ENCODE peak calls at places on chromosomes 3 and 15, in four cellular contexts. One of them, this sample, is unnamed.

GRCh38 chr3:111751961-111752360 is 107.1 kb upstream of the PHLDB2 start:
- DNase-seq in IMR-90: peak; percentile 94
- DNase-seq in H1: no peak
- DNase-seq in mesenchymal stem cell: peak; percentile 91
- DNase-seq in this sample: no peak

GRCh38 chr3:49790626-49791411 is 4.5 kb upstream of the IP6K1 start:
- DNase-seq in IMR-90: no peak
- DNase-seq in mesenchymal stem cell: peak; percentile 66
- DNase-seq in H1: no peak
- DNase-seq in this sample: no peak

GRCh38 chr3:45860481-45860880 is 18.6 kb upstream of the LZTFL1 start:
- DNase-seq in IMR-90: no peak
- DNase-seq in mesenchymal stem cell: no peak
- DNase-seq in H1: no peak
- DNase-seq in this sample: no peak

GRCh38 chr3:8579101-8579500 is 65.5 kb downstream of the SSUH2 start:
- DNase-seq in mesenchymal stem cell: no peak
- DNase-seq in H1: no peak
- DNase-seq in IMR-90: peak; percentile 42
- DNase-seq in this sample: no peak

GRCh38 chr3:100032262-100032661 is 82.0 kb downstream of the FILIP1L start:
- DNase-seq in H1: no peak
- DNase-seq in IMR-90: peak; percentile 90
- DNase-seq in mesenchymal stem cell: peak; percentile 85
- DNase-seq in this sample: no peak

GRCh38 chr15:55969582-55969981 is 23.8 kb downstream of the NEDD4 start:
- DNase-seq in mesenchymal stem cell: no peak
- DNase-seq in H1: no peak
- DNase-seq in IMR-90: no peak
- DNase-seq in this sample: no peak

GRCh38 chr15:63246691-63247464 is 30.5 kb upstream of the APH1B start:
- DNase-seq in mesenchymal stem cell: peak; percentile 92
- DNase-seq in H1: no peak
- DNase-seq in IMR-90: peak; percentile 91
- DNase-seq in this sample: no peak

GRCh38 chr3:157097198-157097597 is 62.7 kb downstream of the CCNL1 start:
- DNase-seq in mesenchymal stem cell: no peak
- DNase-seq in H1: no peak
- DNase-seq in IMR-90: no peak
- DNase-seq in this sample: no peak

GRCh38 chr3:30894521-30895289 is at the start of gene GADL1:
- DNase-seq in H1: peak; percentile 74
- DNase-seq in mesenchymal stem cell: peak; percentile 38
- DNase-seq in IMR-90: peak; percentile 8
- DNase-seq in this sample: peak; percentile 27

GRCh38 chr15:40584191-40584590 is 9.9 kb upstream of the KNL1 start:
- DNase-seq in mesenchymal stem cell: no peak
- DNase-seq in IMR-90: no peak
- DNase-seq in H1: no peak
- DNase-seq in this sample: no peak

GRCh38 chr15:99424978-99425665 is 140.7 kb upstream of the MEF2A start:
- DNase-seq in mesenchymal stem cell: peak; percentile 96
- DNase-seq in IMR-90: peak; percentile 90
- DNase-seq in H1: no peak
- DNase-seq in this sample: no peak

GRCh38 chr3:160665784-160666526 is 11.0 kb upstream of the ARL14 start:
- DNase-seq in H1: no peak
- DNase-seq in mesenchymal stem cell: peak; percentile 95
- DNase-seq in IMR-90: peak; percentile 91
- DNase-seq in this sample: no peak

GRCh38 chr15:64224508-64224907 is 61.7 kb upstream of the PPIB start:
- DNase-seq in mesenchymal stem cell: peak; percentile 63
- DNase-seq in IMR-90: peak; percentile 66
- DNase-seq in H1: no peak
- DNase-seq in this sample: no peak

GRCh38 chr3:122977645-122978466 is 49.7 kb downstream of the SEMA5B start:
- DNase-seq in IMR-90: peak; percentile 84
- DNase-seq in H1: no peak
- DNase-seq in mesenchymal stem cell: peak; percentile 70
- DNase-seq in this sample: peak; percentile 60

GRCh38 chr15:70892002-70892911 is at the start of the genes LRRC49 and THAP10:
- DNase-seq in IMR-90: peak; percentile 98
- DNase-seq in H1: peak; percentile 88
- DNase-seq in mesenchymal stem cell: peak; percentile 98
- DNase-seq in this sample: peak; percentile 92

GRCh38 chr15:43286074-43286473 is 19.3 kb upstream of the TGM5 start:
- DNase-seq in mesenchymal stem cell: no peak
- DNase-seq in IMR-90: no peak
- DNase-seq in H1: no peak
- DNase-seq in this sample: no peak

GRCh38 chr3:22297436-22297835 is 546.4 kb upstream of the ZNF385D start:
- DNase-seq in H1: no peak
- DNase-seq in mesenchymal stem cell: no peak
- DNase-seq in IMR-90: no peak
- DNase-seq in this sample: no peak

GRCh38 chr15:99076555-99077308 is 28.1 kb upstream of the SYNM start:
- DNase-seq in mesenchymal stem cell: peak; percentile 79
- DNase-seq in H1: no peak
- DNase-seq in IMR-90: peak; percentile 86
- DNase-seq in this sample: peak; percentile 69

GRCh38 chr15:40354408-40355171 is 3.4 kb upstream of the DISP2 start:
- DNase-seq in IMR-90: peak; percentile 39
- DNase-seq in H1: peak; percentile 74
- DNase-seq in mesenchymal stem cell: peak; percentile 48
- DNase-seq in this sample: no peak

GRCh38 chr3:77407454-77407853 is 367.6 kb downstream of the ROBO2 start:
- DNase-seq in H1: no peak
- DNase-seq in mesenchymal stem cell: no peak
- DNase-seq in IMR-90: no peak
- DNase-seq in this sample: peak; percentile 26

GRCh38 chr15:80831192-80831591 is 52.0 kb downstream of the CEMIP start:
- DNase-seq in mesenchymal stem cell: no peak
- DNase-seq in H1: no peak
- DNase-seq in IMR-90: no peak
- DNase-seq in this sample: no peak

GRCh38 chr15:80834402-80834801 is 55.2 kb downstream of the CEMIP start:
- DNase-seq in IMR-90: no peak
- DNase-seq in mesenchymal stem cell: no peak
- DNase-seq in H1: no peak
- DNase-seq in this sample: no peak

GRCh38 chr15:80830677-80831076 is 51.5 kb downstream of the CEMIP start:
- DNase-seq in IMR-90: no peak
- DNase-seq in H1: no peak
- DNase-seq in mesenchymal stem cell: no peak
- DNase-seq in this sample: no peak

GRCh38 chr15:80831606-80832224 is 52.5 kb downstream of the CEMIP start:
- DNase-seq in mesenchymal stem cell: no peak
- DNase-seq in H1: no peak
- DNase-seq in IMR-90: no peak
- DNase-seq in this sample: no peak

GRCh38 chr15:80832676-80833075 is 53.5 kb downstream of the CEMIP start:
- DNase-seq in H1: no peak
- DNase-seq in mesenchymal stem cell: no peak
- DNase-seq in IMR-90: no peak
- DNase-seq in this sample: no peak
- H4K8ac ChIP-seq in H1: peak overlapping the region; percentile 76
- H4K8ac ChIP-seq in mesenchymal stem cell: no peak overlapping the region
- H4K8ac ChIP-seq in IMR-90: no peak overlapping the region
- H4K8ac ChIP-seq in this sample: no peak overlapping the region

GRCh38 chr3:27680517-27681246 is 41.4 kb downstream of the EOMES start:
- DNase-seq in IMR-90: no peak
- DNase-seq in H1: peak; percentile 58
- DNase-seq in mesenchymal stem cell: no peak
- DNase-seq in this sample: peak; percentile 52
- H3K4me3 ChIP-seq in IMR-90: no peak overlapping the region
- H3K4me3 ChIP-seq in H1: peak overlapping the region; percentile 42
- H3K4me3 ChIP-seq in mesenchymal stem cell: no peak overlapping the region
- H3K4me3 ChIP-seq in this sample: no peak overlapping the region

DNA sequence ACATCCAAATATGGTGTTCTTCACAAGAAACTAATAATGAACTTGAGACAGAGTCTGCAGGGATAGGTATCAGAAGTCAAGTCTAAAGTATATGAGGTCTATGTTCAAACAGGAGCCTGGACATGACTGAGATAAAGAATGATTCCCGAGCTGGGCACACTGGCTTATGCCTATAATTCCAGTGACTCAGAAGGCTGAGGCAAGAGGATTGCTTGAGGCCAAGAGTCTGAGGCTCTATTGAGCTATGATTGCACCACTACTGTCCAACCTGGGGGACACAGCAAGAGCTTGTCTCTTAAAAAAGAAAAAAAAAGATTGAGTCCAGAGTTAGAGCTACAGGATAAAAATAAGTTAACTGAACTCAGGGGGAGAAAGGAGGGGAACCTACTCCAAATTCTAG is 246.5 kb downstream of the LRRN1 start:
- DNase-seq in mesenchymal stem cell: no peak
- DNase-seq in H1: no peak
- DNase-seq in IMR-90: no peak
- DNase-seq in this sample: no peak
- H3K4me1 ChIP-seq in mesenchymal stem cell: no peaks in the 10 kb centered on the region
- H3K4me1 ChIP-seq in H1: no peaks in the 10 kb centered on the region
- H3K4me1 ChIP-seq in IMR-90: no peaks in the 10 kb centered on the region
- H3K4me1 ChIP-seq in this sample: peaks cover 3% of the 10 kb centered on the region

GRCh38 chr3:120473389-120473788 is 22.6 kb upstream of the FSTL1 start:
- DNase-seq in H1: no peak
- DNase-seq in mesenchymal stem cell: no peak
- DNase-seq in IMR-90: no peak
- DNase-seq in this sample: no peak

GRCh38 chr3:120471643-120472042 is 20.9 kb upstream of the FSTL1 start:
- DNase-seq in IMR-90: peak; percentile 68
- DNase-seq in mesenchymal stem cell: no peak
- DNase-seq in H1: no peak
- DNase-seq in this sample: no peak

GRCh38 chr3:120472121-120472844 is 21.5 kb upstream of the FSTL1 start:
- DNase-seq in mesenchymal stem cell: no peak
- DNase-seq in H1: no peak
- DNase-seq in IMR-90: no peak
- DNase-seq in this sample: no peak

GRCh38 chr3:120475722-120476385 is 25.1 kb upstream of the FSTL1 start:
- DNase-seq in IMR-90: peak; percentile 54
- DNase-seq in H1: no peak
- DNase-seq in mesenchymal stem cell: no peak
- DNase-seq in this sample: no peak

DNA sequence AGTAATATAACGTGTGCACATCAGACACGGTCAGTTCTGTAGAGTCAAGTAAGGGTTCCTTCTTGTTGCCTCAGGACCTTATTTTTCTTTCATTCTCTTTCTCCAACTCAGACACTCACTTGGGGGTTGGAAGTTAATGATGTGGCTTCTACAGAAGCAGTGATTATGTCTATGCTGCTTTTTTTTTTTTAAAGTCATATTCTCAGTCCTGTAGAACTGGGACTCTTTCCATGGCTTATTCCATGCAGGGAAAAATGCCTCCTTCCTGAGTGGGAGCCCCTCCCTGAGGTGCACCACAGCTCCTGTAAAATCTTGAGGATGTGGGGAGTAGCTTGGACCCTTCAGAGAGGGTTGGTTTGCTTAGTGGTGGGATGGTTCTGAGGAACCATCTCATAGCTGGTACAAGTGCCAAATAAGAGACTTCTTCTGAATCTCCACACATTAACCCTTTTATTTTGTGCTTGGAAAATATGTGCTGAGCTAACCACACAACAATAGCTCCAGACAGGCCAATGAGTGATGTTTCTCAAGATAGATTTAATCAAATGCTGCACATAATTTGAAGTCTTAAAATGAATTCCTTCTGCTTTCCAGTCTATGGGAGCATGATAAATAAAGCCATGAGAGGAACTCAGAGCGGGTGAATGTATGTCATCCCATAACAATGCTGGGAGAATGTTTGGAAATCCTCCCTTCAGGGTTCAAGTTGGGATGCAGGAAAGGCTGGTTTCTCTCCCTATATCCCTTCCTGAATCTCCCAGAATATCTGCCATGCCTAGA is 23.3 kb upstream of the FSTL1 start:
- DNase-seq in H1: no peak
- DNase-seq in mesenchymal stem cell: no peak
- DNase-seq in IMR-90: no peak
- DNase-seq in this sample: no peak
- H4K8ac ChIP-seq in H1: no peak overlapping the region
- H4K8ac ChIP-seq in mesenchymal stem cell: no peak overlapping the region
- H4K8ac ChIP-seq in IMR-90: no peak overlapping the region
- H4K8ac ChIP-seq in this sample: no peak overlapping the region

This sample was measured in neuronal stem cell.